ENCODE peak calls at places on chromosomes 11 and 22, in ten cellular contexts. A is uterus, M is heart left ventricle, H is endothelial cell of umbilical vein, P is Peyer's patch, U is A549, W is H54, Q is esophagus squamous epithelium, E is body of pancreas, R is HCT116. O is an unnamed sample.
A peak's percentile ranks its signal among the peaks of the same experiment; 100 is the strongest.

GRCh38 chr11:65558002-65558784 is at the start of gene LTBP3:
- DNase-seq in H (peak; percentile 84), M (peak; percentile 84), U (peak; percentile 64), R (no peak), E (peak; percentile 89), Q (no peak), P (peak; percentile 75), A (peak; percentile 84), W (no peak), O (peak; percentile 83)

GRCh38 chr11:11263238-11264030 is 89.6 kb downstream of the CSNK2A3 start:
- DNase-seq in H (no peak), U (no peak), A (no peak), Q (no peak), P (no peak), E (no peak), M (no peak), R (no peak), W (no peak), O (no peak)

GRCh38 chr22:27686534-27686933 is 115.0 kb downstream of the MN1 start:
- DNase-seq in M (peak; percentile 94), E (peak; percentile 85), P (no peak), R (peak; percentile 68), H (peak; percentile 87), A (peak; percentile 31), U (peak; percentile 85), W (peak; percentile 68), Q (no peak), O (no peak)

GRCh38 chr22:22424210-22424800 is 84.2 kb downstream of the ZNF280B start:
- DNase-seq in M (no peak), Q (no peak), R (no peak), W (no peak), E (no peak), A (no peak), H (no peak), U (no peak), P (no peak), O (no peak)

GRCh38 chr22:23070418-23071162 is at the start of gene GNAZ:
- DNase-seq in E (peak; percentile 18), R (no peak), A (peak; percentile 19), P (peak; percentile 53), U (peak; percentile 5), W (peak; percentile 40), Q (no peak), H (no peak), M (peak; percentile 35), O (no peak)

GRCh38 chr11:23769214-23769613 is 727.6 kb upstream of the LUZP2 start:
- DNase-seq in U (no peak), P (no peak), Q (no peak), H (no peak), R (no peak), M (no peak), E (no peak), A (no peak), W (no peak), O (no peak)

GRCh38 chr11:7077101-7077500 is 11.7 kb upstream of the RBMXL2 start:
- DNase-seq in H (no peak), R (no peak), M (no peak), Q (no peak), E (no peak), U (no peak), P (no peak), A (no peak), W (no peak), O (no peak)

GRCh38 chr22:49659924-49660315 is 167.8 kb downstream of the BRD1 start:
- DNase-seq in A (peak; percentile 12), P (peak; percentile 35), R (no peak), E (no peak), W (no peak), M (no peak), H (no peak), U (no peak), Q (no peak), O (no peak)

GRCh38 chr11:61847914-61848581 is 19.9 kb downstream of the FADS2 start:
- DNase-seq in E (no peak), P (no peak), Q (no peak), U (no peak), H (no peak), W (no peak), R (no peak), A (no peak), M (no peak), O (no peak)
- TF ChIP-seq POLR2A in E (no peak), P (no peak), Q (no peak), U (no peak), H (no peak), W (no peak), R (no peak), A (no peak), M (no peak), O (peak; percentile 57)

GRCh38 chr11:67303132-67303988 is at the start of gene SSH3:
- DNase-seq in R (peak; percentile 42), H (peak; percentile 55), Q (no peak), U (peak; percentile 74), P (peak; percentile 94), A (peak; percentile 66), W (peak; percentile 76), M (peak; percentile 82), E (peak; percentile 90), O (peak; percentile 69)

GRCh38 chr11:67302571-67303131 is 679 bp upstream of the SSH3 start:
- DNase-seq in Q (no peak), H (no peak), A (peak; percentile 30), U (peak; percentile 62), P (peak; percentile 77), M (no peak), E (peak; percentile 67), R (no peak), W (no peak), O (no peak)

GRCh38 chr11:67300756-67301312 is 2.5 kb upstream of the SSH3 start:
- DNase-seq in M (no peak), W (no peak), R (no peak), U (no peak), H (no peak), A (no peak), Q (no peak), E (peak; percentile 14), P (peak; percentile 40), O (no peak)

GRCh38 chr11:67301313-67301921 is 1.9 kb upstream of the SSH3 start:
- DNase-seq in H (no peak), E (no peak), Q (no peak), P (peak; percentile 43), R (no peak), M (peak; percentile 24), A (no peak), W (no peak), U (no peak), O (no peak)

GRCh38 chr11:67301951-67302516 is 1.3 kb upstream of the SSH3 start:
- DNase-seq in W (peak; percentile 50), M (peak; percentile 71), H (no peak), Q (no peak), R (no peak), P (peak; percentile 78), A (peak; percentile 32), U (peak; percentile 59), E (peak; percentile 75), O (no peak)
- TF ChIP-seq POLR2A in W (no peak), M (no peak), H (no peak), Q (no peak), R (no peak), P (peak; percentile 33), A (peak; percentile 23), U (no peak), E (peak; percentile 14), O (no peak)

GRCh38 chr11:608751-609354 is 6.9 kb downstream of the IRF7 start:
- DNase-seq in M (no peak), A (no peak), W (no peak), Q (no peak), E (no peak), P (peak; percentile 47), U (no peak), R (no peak), H (no peak), O (no peak)

GRCh38 chr11:607020-607780 is 8.6 kb downstream of the IRF7 start:
- DNase-seq in P (peak; percentile 38), U (no peak), A (no peak), E (no peak), W (no peak), R (no peak), H (no peak), Q (no peak), M (no peak), O (no peak)

GRCh38 chr11:605286-606129 is 10.2 kb downstream of the IRF7 start:
- DNase-seq in Q (no peak), P (no peak), H (no peak), W (no peak), A (no peak), U (no peak), M (no peak), E (no peak), R (no peak), O (no peak)

GRCh38 chr11:607971-608659 is 7.6 kb downstream of the IRF7 start:
- DNase-seq in U (no peak), M (no peak), E (no peak), R (no peak), A (no peak), P (peak; percentile 44), H (no peak), Q (no peak), W (no peak), O (no peak)

DNA sequence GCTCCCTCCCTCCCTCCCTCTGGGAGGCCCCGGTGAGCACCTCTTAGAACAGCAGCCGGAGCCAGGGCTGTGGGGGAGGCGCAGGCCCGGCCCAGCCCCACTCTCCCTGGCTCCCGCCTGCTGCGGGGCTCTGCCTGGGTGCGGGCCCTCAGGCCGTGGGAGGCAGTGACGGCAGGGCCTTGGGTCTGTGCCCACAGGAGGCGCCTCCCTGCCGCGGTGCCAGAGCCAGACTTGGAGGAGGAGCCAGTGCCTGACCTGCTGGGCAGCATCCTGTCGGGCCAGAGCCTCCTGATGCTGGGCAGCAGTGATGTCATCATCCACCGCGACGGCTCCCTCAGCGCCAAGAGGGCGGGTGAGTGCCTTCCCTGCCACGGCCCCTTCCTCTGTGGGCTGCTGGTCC is 9.5 kb downstream of the IRF7 start:
- DNase-seq in A (peak; percentile 91), Q (no peak), M (peak; percentile 89), H (no peak), E (peak; percentile 72), R (no peak), W (peak; percentile 99), P (no peak), U (peak; percentile 50), O (no peak)
- TF ChIP-seq POLR2A in A (no peak), Q (no peak), M (no peak), H (no peak), E (no peak), R (no peak), W (peak; percentile 41), P (no peak), U (no peak), O (no peak)

DNA sequence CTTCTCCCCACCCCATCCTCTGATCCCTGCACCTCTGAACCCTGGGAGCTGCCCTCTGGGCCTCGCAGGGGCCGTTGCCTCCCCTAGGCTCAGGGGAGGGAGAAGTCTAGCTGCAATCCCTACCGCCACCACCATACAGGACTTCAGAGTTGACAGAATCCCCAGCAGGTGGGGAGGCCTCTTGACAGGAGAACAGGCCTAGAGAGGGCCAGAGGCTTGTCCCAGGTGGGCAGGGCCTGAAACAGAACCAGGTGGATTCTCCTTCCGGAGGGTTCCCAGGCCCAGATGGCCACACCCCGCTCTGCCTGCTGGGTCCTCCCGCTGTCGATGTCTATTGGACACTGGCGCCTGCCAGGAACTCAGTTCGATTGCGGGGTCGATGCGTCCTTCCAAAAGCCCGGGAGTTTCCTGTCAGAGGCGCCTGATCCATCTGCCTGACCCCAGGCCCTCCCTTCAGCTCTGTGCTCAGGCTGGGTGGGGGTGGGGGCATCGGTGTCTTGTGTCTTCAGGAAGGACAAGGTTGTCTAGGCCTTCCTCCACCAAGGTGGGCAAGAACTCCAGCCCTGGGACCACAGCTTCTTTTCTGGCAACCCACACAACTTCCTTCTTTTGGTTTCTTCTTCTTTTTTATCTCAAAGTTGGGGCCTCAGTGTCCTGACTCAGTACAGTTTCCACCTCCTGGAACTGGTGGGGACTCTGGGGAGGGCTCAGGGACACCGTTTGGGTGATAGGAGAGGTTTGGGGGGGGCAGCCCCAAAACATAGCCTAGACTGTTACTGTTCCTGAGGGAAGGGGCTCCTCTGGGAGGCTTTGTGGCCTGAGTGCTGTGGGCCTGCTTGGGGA is 6.4 kb downstream of the STARD10 start:
- DNase-seq in M (no peak), H (no peak), P (peak; percentile 77), U (no peak), W (no peak), A (no peak), E (peak; percentile 63), R (no peak), Q (no peak), O (peak; percentile 35)
- TF ChIP-seq POLR2A in M (no peak), H (no peak), P (no peak), U (no peak), W (no peak), A (no peak), E (peak; percentile 20), R (peak; percentile 26), Q (no peak), O (no peak)

O was measured in erythroblast.